ENCODE peak calls at places on chromosome 20, in five cellular contexts. One of them, this sample, is unnamed.

GRCh38 chr20:48564997-48565396 is 262.8 kb downstream of the PREX1 start:
- DNase-seq in endothelial cell of umbilical vein: no peak
- DNase-seq in GM12878: no peak
- DNase-seq in HepG2: no peak
- DNase-seq in K562: peak; percentile 13
- DNase-seq in this sample: no peak

GRCh38 chr20:9407805-9408421 is 106.5 kb upstream of the LAMP5 start:
- DNase-seq in endothelial cell of umbilical vein: peak; percentile 79
- DNase-seq in GM12878: peak; percentile 53
- DNase-seq in HepG2: peak; percentile 65
- DNase-seq in K562: peak; percentile 59
- DNase-seq in this sample: peak; percentile 71

GRCh38 chr20:19099586-19100555 is 112.6 kb upstream of the SLC24A3 start:
- DNase-seq in endothelial cell of umbilical vein: no peak
- DNase-seq in GM12878: no peak
- DNase-seq in HepG2: no peak
- DNase-seq in K562: no peak
- DNase-seq in this sample: no peak

GRCh38 chr20:57831992-57832585 is 122.3 kb upstream of the PMEPA1 start:
- DNase-seq in endothelial cell of umbilical vein: no peak
- DNase-seq in GM12878: no peak
- DNase-seq in HepG2: no peak
- DNase-seq in K562: no peak
- DNase-seq in this sample: no peak

GRCh38 chr20:51204051-51204450 is 181.1 kb upstream of the KCNG1 start:
- DNase-seq in endothelial cell of umbilical vein: no peak
- DNase-seq in GM12878: no peak
- DNase-seq in HepG2: no peak
- DNase-seq in K562: no peak
- DNase-seq in this sample: no peak

GRCh38 chr20:59955131-59955796 is 3.0 kb upstream of the CDH26 start:
- DNase-seq in endothelial cell of umbilical vein: peak; percentile 9
- DNase-seq in GM12878: no peak
- DNase-seq in HepG2: peak; percentile 53
- DNase-seq in K562: peak; percentile 52
- DNase-seq in this sample: peak; percentile 40

GRCh38 chr20:31523361-31524283 is 9.4 kb downstream of the HM13 start:
- DNase-seq in endothelial cell of umbilical vein: peak; percentile 83
- DNase-seq in GM12878: no peak
- DNase-seq in HepG2: no peak
- DNase-seq in K562: no peak
- DNase-seq in this sample: no peak

GRCh38 chr20:52593634-52594033 is 378.5 kb upstream of the TSHZ2 start:
- DNase-seq in endothelial cell of umbilical vein: no peak
- DNase-seq in GM12878: no peak
- DNase-seq in HepG2: no peak
- DNase-seq in K562: no peak
- DNase-seq in this sample: no peak

GRCh38 chr20:58040447-58041290 is 187.8 kb downstream of the ANKRD60 start:
- DNase-seq in endothelial cell of umbilical vein: no peak
- DNase-seq in GM12878: no peak
- DNase-seq in HepG2: no peak
- DNase-seq in K562: no peak
- DNase-seq in this sample: no peak

GRCh38 chr20:32636278-32636677 is 37.5 kb downstream of the C20orf203 start:
- DNase-seq in endothelial cell of umbilical vein: no peak
- DNase-seq in GM12878: no peak
- DNase-seq in HepG2: no peak
- DNase-seq in K562: no peak
- DNase-seq in this sample: no peak

GRCh38 chr20:4956200-4956810 is 45.0 kb downstream of the SLC23A2 start:
- DNase-seq in endothelial cell of umbilical vein: peak; percentile 79
- DNase-seq in GM12878: no peak
- DNase-seq in HepG2: peak; percentile 76
- DNase-seq in K562: peak; percentile 56
- DNase-seq in this sample: peak; percentile 76

GRCh38 chr20:37251836-37252477 is 9.7 kb downstream of the GHRH start:
- DNase-seq in endothelial cell of umbilical vein: no peak
- DNase-seq in GM12878: no peak
- DNase-seq in HepG2: no peak
- DNase-seq in K562: no peak
- DNase-seq in this sample: no peak

GRCh38 chr20:35497320-35497719 is 32.1 kb downstream of the C20orf173 start:
- DNase-seq in endothelial cell of umbilical vein: no peak
- DNase-seq in GM12878: no peak
- DNase-seq in HepG2: no peak
- DNase-seq in K562: no peak
- DNase-seq in this sample: no peak

GRCh38 chr20:31693987-31694661 is 28.5 kb downstream of the BCL2L1 start:
- DNase-seq in endothelial cell of umbilical vein: no peak
- DNase-seq in GM12878: no peak
- DNase-seq in HepG2: no peak
- DNase-seq in K562: peak; percentile 83
- DNase-seq in this sample: no peak

GRCh38 chr20:4684837-4685413 is 36.8 kb upstream of the PRND start:
- DNase-seq in endothelial cell of umbilical vein: no peak
- DNase-seq in GM12878: no peak
- DNase-seq in HepG2: peak; percentile 63
- DNase-seq in K562: peak; percentile 43
- DNase-seq in this sample: no peak

GRCh38 chr20:34980543-34981213 is 25.0 kb downstream of the MYH7B start:
- DNase-seq in endothelial cell of umbilical vein: no peak
- DNase-seq in GM12878: no peak
- DNase-seq in HepG2: no peak
- DNase-seq in K562: no peak
- DNase-seq in this sample: no peak

GRCh38 chr20:47318027-47318595 is 38.4 kb downstream of the ZMYND8 start:
- DNase-seq in endothelial cell of umbilical vein: no peak
- DNase-seq in GM12878: no peak
- DNase-seq in HepG2: peak; percentile 94
- DNase-seq in K562: peak; percentile 43
- DNase-seq in this sample: peak; percentile 82

GRCh38 chr20:25239387-25240370 is 8.2 kb upstream of the PYGB start:
- DNase-seq in endothelial cell of umbilical vein: no peak
- DNase-seq in GM12878: no peak
- DNase-seq in HepG2: no peak
- DNase-seq in K562: no peak
- DNase-seq in this sample: no peak

GRCh38 chr20:2799688-2800589 is 488 bp downstream of the CPXM1 start:
- DNase-seq in endothelial cell of umbilical vein: peak; percentile 11
- DNase-seq in GM12878: no peak
- DNase-seq in HepG2: no peak
- DNase-seq in K562: no peak
- DNase-seq in this sample: no peak

GRCh38 chr20:2798814-2799213 is 1.6 kb downstream of the CPXM1 start:
- DNase-seq in endothelial cell of umbilical vein: no peak
- DNase-seq in GM12878: no peak
- DNase-seq in HepG2: no peak
- DNase-seq in K562: peak; percentile 28
- DNase-seq in this sample: no peak

GRCh38 chr20:2799271-2799670 is 1.2 kb downstream of the CPXM1 start:
- DNase-seq in endothelial cell of umbilical vein: no peak
- DNase-seq in GM12878: no peak
- DNase-seq in HepG2: no peak
- DNase-seq in K562: no peak
- DNase-seq in this sample: no peak

GRCh38 chr20:2801459-2801728 is 967 bp upstream of the CPXM1 start:
- DNase-seq in endothelial cell of umbilical vein: no peak
- DNase-seq in GM12878: no peak
- DNase-seq in HepG2: no peak
- DNase-seq in K562: no peak
- DNase-seq in this sample: no peak

GRCh38 chr20:2800590-2801458 is at the start of gene CPXM1:
- DNase-seq in endothelial cell of umbilical vein: peak; percentile 26
- DNase-seq in GM12878: no peak
- DNase-seq in HepG2: peak; percentile 46
- DNase-seq in K562: peak; percentile 74
- DNase-seq in this sample: no peak
- H3K4me2 ChIP-seq in endothelial cell of umbilical vein: peak within 1 kb of the TSS; percentile 33
- H3K4me2 ChIP-seq in GM12878: peak within 1 kb of the TSS; percentile 43
- H3K4me2 ChIP-seq in HepG2: peak within 1 kb of the TSS; percentile 64
- H3K4me2 ChIP-seq in K562: peak within 1 kb of the TSS; percentile 55
- H3K4me2 ChIP-seq in this sample: peak within 1 kb of the TSS; percentile 44

DNA sequence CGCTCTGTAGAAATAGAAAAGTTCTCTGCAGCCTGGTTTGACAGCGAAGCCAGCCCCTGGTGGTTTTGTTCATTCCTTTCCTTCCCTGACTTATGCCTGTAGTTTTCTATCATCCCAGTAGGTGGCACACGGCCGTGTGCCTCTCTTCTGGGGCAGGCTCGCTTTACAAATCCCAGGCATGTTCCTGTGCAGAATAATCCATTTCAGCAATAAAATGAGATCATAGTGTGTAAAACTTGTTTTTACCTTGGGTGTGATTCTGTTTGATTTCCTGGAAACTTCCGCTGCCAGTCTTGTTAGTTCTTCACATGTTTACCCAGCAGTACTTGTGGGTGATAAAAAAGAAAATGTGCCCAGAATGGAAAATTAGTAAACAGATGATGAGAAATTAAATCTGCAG is 7.4 kb upstream of the INSM1 start:
- DNase-seq in endothelial cell of umbilical vein: peak; percentile 69
- DNase-seq in GM12878: no peak
- DNase-seq in HepG2: peak; percentile 67
- DNase-seq in K562: peak; percentile 48
- DNase-seq in this sample: peak; percentile 75
- TF ChIP-seq MYC in endothelial cell of umbilical vein: no peak
- TF ChIP-seq MYC in GM12878: no peak
- TF ChIP-seq MYC in HepG2: no peak
- TF ChIP-seq MYC in K562: no peak
- TF ChIP-seq MYC in this sample: no peak

GRCh38 chr20:63279931-63280330 is 7.3 kb downstream of the ARFGAP1 start:
- DNase-seq in endothelial cell of umbilical vein: no peak
- DNase-seq in GM12878: no peak
- DNase-seq in HepG2: no peak
- DNase-seq in K562: no peak
- DNase-seq in this sample: no peak

GRCh38 chr20:63275825-63276224 is 3.2 kb downstream of the ARFGAP1 start:
- DNase-seq in endothelial cell of umbilical vein: no peak
- DNase-seq in GM12878: no peak
- DNase-seq in HepG2: no peak
- DNase-seq in K562: no peak
- DNase-seq in this sample: no peak

GRCh38 chr20:63276956-63277355 is 4.3 kb downstream of the ARFGAP1 start:
- DNase-seq in endothelial cell of umbilical vein: no peak
- DNase-seq in GM12878: no peak
- DNase-seq in HepG2: no peak
- DNase-seq in K562: no peak
- DNase-seq in this sample: no peak

GRCh38 chr20:63278661-63279060 is 6.0 kb downstream of the ARFGAP1 start:
- DNase-seq in endothelial cell of umbilical vein: no peak
- DNase-seq in GM12878: no peak
- DNase-seq in HepG2: no peak
- DNase-seq in K562: no peak
- DNase-seq in this sample: no peak

DNA sequence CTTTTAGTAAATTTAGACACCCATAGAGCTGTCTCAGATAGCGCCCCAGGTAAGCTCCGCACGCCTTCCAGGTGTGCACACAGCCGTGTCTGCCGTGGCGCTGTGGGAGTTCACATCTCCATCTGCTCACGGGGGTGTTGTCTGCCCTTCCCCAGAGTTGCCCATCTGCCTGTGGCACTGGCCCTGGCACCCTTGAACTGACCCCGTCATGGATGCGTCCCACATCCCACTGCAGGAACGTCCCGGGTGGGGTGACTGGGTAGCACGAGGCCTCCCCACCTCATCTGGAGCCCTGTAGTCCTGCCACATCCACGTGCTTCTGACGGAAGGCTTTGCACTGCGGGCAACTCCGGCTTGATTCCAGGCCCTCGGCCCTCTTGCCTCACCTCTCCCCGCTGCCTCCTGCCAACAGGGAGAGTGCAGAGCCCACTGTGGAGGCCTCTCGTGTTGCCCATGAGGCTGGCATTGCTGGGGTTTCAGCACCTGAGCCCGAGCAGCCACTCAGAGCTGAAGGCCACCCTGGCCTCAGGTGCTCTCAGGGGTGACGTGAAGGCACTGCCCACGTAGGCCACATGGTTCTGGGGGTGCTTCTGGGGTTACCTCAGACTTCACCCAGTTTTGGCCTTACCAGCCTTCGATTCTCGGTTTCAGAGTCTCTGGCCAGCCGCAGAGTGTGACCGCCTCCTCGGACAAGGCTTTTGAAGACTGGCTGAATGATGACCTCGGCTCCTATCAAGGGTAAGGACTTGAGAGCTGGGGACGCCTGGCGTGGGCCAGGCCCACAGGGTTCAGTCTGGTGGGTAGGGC is 5.1 kb downstream of the ARFGAP1 start:
- DNase-seq in endothelial cell of umbilical vein: no peak
- DNase-seq in GM12878: no peak
- DNase-seq in HepG2: no peak
- DNase-seq in K562: no peak
- DNase-seq in this sample: no peak
- H3K4me2 ChIP-seq in endothelial cell of umbilical vein: no peak overlapping the region
- H3K4me2 ChIP-seq in GM12878: no peak overlapping the region
- H3K4me2 ChIP-seq in HepG2: no peak overlapping the region
- H3K4me2 ChIP-seq in K562: no peak overlapping the region
- H3K4me2 ChIP-seq in this sample: no peak overlapping the region

GRCh38 chr20:44973053-44973452 is 6.7 kb downstream of the STK4 start:
- DNase-seq in endothelial cell of umbilical vein: no peak
- DNase-seq in GM12878: no peak
- DNase-seq in HepG2: no peak
- DNase-seq in K562: no peak
- DNase-seq in this sample: no peak
- TF ChIP-seq MYC in endothelial cell of umbilical vein: no peak
- TF ChIP-seq MYC in GM12878: no peak
- TF ChIP-seq MYC in HepG2: no peak
- TF ChIP-seq MYC in K562: no peak
- TF ChIP-seq MYC in this sample: no peak

This sample was measured in A549.